ENCODE peak calls at places on chromosomes 16 and 17, in six cellular contexts. O is brain microvascular endothelial cell, B is keratinocyte, U is HCT116, M is hepatocyte, S is PC-9. W is an unnamed sample. For H3K36me3, the result is how much of the 10 kb centered on the place peaks cover.

GRCh38 chr17:56596741-56597494 is 3.4 kb downstream of the NOG start:
- DNase-seq in O (no peak), B (no peak), U (no peak), M (no peak), S (no peak), W (no peak)

GRCh38 chr17:82103588-82104451 is 5.8 kb upstream of the FASN start:
- DNase-seq in O (no peak), B (no peak), U (no peak), M (peak), S (peak), W (no peak)

GRCh38 chr17:74987909-74988711 is 678 bp downstream of the CDR2L start:
- DNase-seq in O (peak), B (no peak), U (no peak), M (peak), S (peak), W (no peak)

GRCh38 chr17:17156107-17156506 is 50.0 kb downstream of the PLD6 start:
- DNase-seq in O (peak), B (no peak), U (no peak), M (no peak), S (no peak), W (no peak)

GRCh38 chr16:49799172-49799571 is 56.7 kb downstream of the ZNF423 start:
- DNase-seq in O (no peak), B (no peak), U (no peak), M (no peak), S (no peak), W (no peak)

GRCh38 chr16:78092755-78093154 is 6.7 kb upstream of the WWOX start:
- DNase-seq in O (no peak), B (no peak), U (no peak), M (no peak), S (no peak), W (no peak)

GRCh38 chr16:57797526-57798266 is 4.6 kb downstream of the KIFC3 start:
- DNase-seq in O (no peak), B (no peak), U (no peak), M (peak), S (peak), W (no peak)

GRCh38 chr16:28182183-28182582 is 29.6 kb downstream of the XPO6 start:
- DNase-seq in O (peak), B (no peak), U (no peak), M (no peak), S (no peak), W (no peak)

GRCh38 chr16:68015681-68016080 is at the start of gene DPEP2NB:
- DNase-seq in O (no peak), B (no peak), U (no peak), M (no peak), S (no peak), W (no peak)

GRCh38 chr16:67244387-67245188 is 2.7 kb downstream of the FHOD1 start:
- DNase-seq in O (peak), B (no peak), U (peak), M (peak), S (peak), W (no peak)

GRCh38 chr17:6506679-6507231 is 49.6 kb downstream of the PITPNM3 start:
- DNase-seq in O (no peak), B (peak), U (peak), M (no peak), S (peak), W (no peak)

GRCh38 chr17:47618416-47618815 is 31.3 kb upstream of the KPNB1 start:
- DNase-seq in O (no peak), B (no peak), U (peak), M (peak), S (no peak), W (no peak)

GRCh38 chr16:85453-85782 is 7.4 kb downstream of the MPG start:
- DNase-seq in O (no peak), B (no peak), U (no peak), M (no peak), S (no peak), W (no peak)

GRCh38 chr16:71352466-71352865 is 6.1 kb upstream of the CALB2 start:
- DNase-seq in O (no peak), B (no peak), U (no peak), M (no peak), S (no peak), W (no peak)

GRCh38 chr17:44865921-44866320 is 18.2 kb downstream of the HIGD1B start:
- DNase-seq in O (no peak), B (no peak), U (no peak), M (no peak), S (no peak), W (no peak)

GRCh38 chr17:21470861-21471260 is 94.7 kb downstream of the KCNJ12 start:
- DNase-seq in O (no peak), B (no peak), U (no peak), M (no peak), S (no peak), W (no peak)

GRCh38 chr17:28395968-28396367 is 10.0 kb downstream of the SLC46A1 start:
- DNase-seq in O (no peak), B (no peak), U (no peak), M (no peak), S (no peak), W (no peak)

GRCh38 chr17:76153640-76154039 is 12.6 kb upstream of the FOXJ1 start:
- DNase-seq in O (peak), B (no peak), U (no peak), M (no peak), S (no peak), W (no peak)

GRCh38 chr16:57945740-57946138 is 25.2 kb downstream of the CNGB1 start:
- DNase-seq in O (no peak), B (no peak), U (no peak), M (no peak), S (no peak), W (no peak)

GRCh38 chr16:57303021-57303909 is 18.8 kb upstream of the PLLP start:
- DNase-seq in O (no peak), B (no peak), U (no peak), M (no peak), S (no peak), W (no peak)

GRCh38 chr16:88383401-88384221 is 852 bp downstream of the ZNF469 start:
- DNase-seq in O (peak), B (no peak), U (peak), M (peak), S (peak), W (no peak)

GRCh38 chr17:35520043-35520442 is 17.4 kb downstream of the SLFN12L start:
- DNase-seq in O (no peak), B (no peak), U (no peak), M (peak), S (no peak), W (no peak)

GRCh38 chr16:48452991-48453760 is 68.0 kb upstream of the SIAH1 start:
- DNase-seq in O (no peak), B (no peak), U (no peak), M (no peak), S (peak), W (no peak)

GRCh38 chr17:3557768-3558583 is at the start of gene TRPV3:
- DNase-seq in O (no peak), B (peak), U (peak), M (peak), S (peak), W (no peak)

GRCh38 chr16:11318817-11319216 is 26.4 kb upstream of the RMI2 start:
- DNase-seq in O (no peak), B (no peak), U (no peak), M (no peak), S (no peak), W (no peak)

GRCh38 chr17:11668633-11669032 is 70.4 kb downstream of the DNAH9 start:
- DNase-seq in O (no peak), B (no peak), U (no peak), M (no peak), S (no peak), W (no peak)

GRCh38 chr16:57992084-57992483 is 8.4 kb downstream of the ZNF319 start:
- DNase-seq in O (no peak), B (no peak), U (no peak), M (peak), S (no peak), W (no peak)

GRCh38 chr17:75135452-75135851 is 3.9 kb upstream of the NT5C start:
- DNase-seq in O (no peak), B (no peak), U (no peak), M (no peak), S (no peak), W (no peak)

GRCh38 chr17:27541326-27542023 is 85.2 kb downstream of the KSR1 start:
- DNase-seq in O (no peak), B (no peak), U (no peak), M (no peak), S (no peak), W (no peak)

GRCh38 chr17:61469949-61470348 is 17.7 kb downstream of the TBX4 start:
- DNase-seq in O (no peak), B (no peak), U (no peak), M (no peak), S (no peak), W (no peak)

GRCh38 chr17:81394377-81394747 is 895 bp upstream of the BAHCC1 start:
- DNase-seq in O (no peak), B (no peak), U (no peak), M (no peak), S (no peak), W (no peak)

GRCh38 chr17:42463976-42464400 is 5.3 kb downstream of the ATP6V0A1 start:
- DNase-seq in O (no peak), B (no peak), U (no peak), M (peak), S (no peak), W (no peak)

GRCh38 chr16:27952811-27953210 is 110.7 kb downstream of the GSG1L start:
- DNase-seq in O (no peak), B (no peak), U (no peak), M (no peak), S (no peak), W (no peak)

GRCh38 chr17:59607817-59608403 is 11.8 kb upstream of the CLTC start:
- DNase-seq in O (no peak), B (no peak), U (no peak), M (peak), S (no peak), W (no peak)

GRCh38 chr16:2250652-2251280 is 621 bp downstream of the ECI1 start:
- DNase-seq in O (peak), B (no peak), U (no peak), M (no peak), S (peak), W (no peak)

GRCh38 chr17:56881685-56882295 is 32.1 kb downstream of the TRIM25 start:
- DNase-seq in O (no peak), B (no peak), U (no peak), M (no peak), S (no peak), W (no peak)

GRCh38 chr17:75289832-75290337 is 652 bp upstream of the SLC25A19 start:
- DNase-seq in O (peak), B (no peak), U (no peak), M (peak), S (no peak), W (peak)

GRCh38 chr17:73156887-73157870 is 7.6 kb upstream of the SSTR2 start:
- DNase-seq in O (no peak), B (no peak), U (no peak), M (no peak), S (no peak), W (no peak)
- H3K36me3 ChIP-seq in O (under half), B (under half), U (under half), M (under half), S (under half), W (under half)

GRCh38 chr17:1360975-1361374 is 39.0 kb downstream of the YWHAE start:
- DNase-seq in O (no peak), B (no peak), U (no peak), M (no peak), S (no peak), W (no peak)
- H3K36me3 ChIP-seq in O (under half), B (under half), U (under half), M (under half), S (half or more), W (under half)

DNA sequence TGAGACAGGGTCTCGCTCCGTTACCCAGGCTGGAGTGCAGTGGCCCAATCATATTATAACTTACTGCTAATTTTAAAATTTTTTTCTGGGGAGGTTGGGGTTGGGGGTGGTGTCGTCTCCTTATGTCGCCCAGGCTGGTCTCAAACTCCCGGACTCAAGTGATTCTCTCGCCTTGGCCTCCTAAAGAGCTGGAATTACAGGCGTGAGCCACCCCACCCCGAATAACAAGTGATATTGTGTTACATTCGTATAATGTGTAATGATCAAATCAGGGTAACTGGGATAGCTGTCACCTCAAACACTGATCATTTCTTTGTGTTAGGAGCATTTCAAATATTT is 16.2 kb upstream of the KPNA2 start:
- DNase-seq in O (no peak), B (no peak), U (no peak), M (no peak), S (no peak), W (no peak)
- H3K36me3 ChIP-seq in O (under half), B (under half), U (under half), M (under half), S (under half), W (under half)

DNA sequence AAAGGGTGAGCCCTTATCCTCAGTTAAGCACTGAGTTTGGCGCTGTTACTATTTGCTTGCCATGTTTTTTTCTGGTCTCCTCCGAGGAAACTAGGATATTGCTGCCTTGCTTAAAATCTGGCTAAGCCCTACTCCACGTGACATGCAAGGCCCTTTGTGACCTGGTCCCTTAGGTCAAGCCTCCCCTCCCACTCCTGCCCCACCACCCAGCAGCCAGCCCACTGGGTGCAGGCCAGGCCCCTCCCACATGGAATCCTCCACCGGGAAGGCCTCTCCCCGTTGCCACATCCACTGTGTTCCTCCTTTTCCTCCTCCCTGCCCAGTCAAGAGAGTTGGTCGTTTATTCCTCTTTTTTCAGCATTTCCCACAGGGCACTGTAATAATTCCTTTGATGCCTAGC is 16.2 kb downstream of the PSMD3 start:
- DNase-seq in O (no peak), B (no peak), U (no peak), M (no peak), S (no peak), W (no peak)
- H3K36me3 ChIP-seq in O (half or more), B (half or more), U (under half), M (under half), S (under half), W (under half)

GRCh38 chr17:2438823-2439222 is 38.0 kb upstream of the MNT start:
- DNase-seq in O (peak), B (no peak), U (no peak), M (no peak), S (no peak), W (no peak)
- H3K36me3 ChIP-seq in O (under half), B (under half), U (under half), M (under half), S (under half), W (under half)

DNA sequence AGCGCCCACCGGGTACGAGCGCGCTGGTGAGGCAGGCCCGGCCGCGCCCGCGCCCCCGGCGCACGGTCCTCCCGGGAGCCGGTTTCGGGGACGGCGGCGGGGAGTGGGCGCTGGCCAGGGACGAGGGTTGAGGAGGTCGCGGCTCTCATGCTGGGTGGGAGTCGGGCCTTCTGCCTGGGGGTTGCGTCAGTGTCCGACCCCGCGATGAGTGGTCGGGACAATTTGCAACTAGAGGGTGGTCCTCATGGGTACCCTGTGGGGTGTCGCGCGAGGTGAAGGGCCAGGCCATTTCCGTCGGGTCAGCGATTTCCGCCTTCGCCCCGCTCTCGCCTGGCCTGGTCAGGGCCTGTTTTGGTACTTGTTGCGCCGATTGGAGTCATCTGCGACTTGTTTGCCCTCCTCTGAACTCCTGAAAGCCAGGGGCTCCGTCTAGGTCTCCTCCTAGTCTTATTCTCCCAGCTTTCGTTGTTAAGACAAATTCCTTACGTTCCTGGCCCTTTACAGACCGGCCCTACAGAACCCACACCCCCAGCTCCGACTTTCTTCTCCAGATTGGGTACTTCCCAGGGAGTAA is 14.9 kb downstream of the NAA60 start:
- DNase-seq in O (no peak), B (no peak), U (no peak), M (peak), S (peak), W (no peak)
- H3K36me3 ChIP-seq in O (under half), B (under half), U (under half), M (under half), S (under half), W (under half)

DNA sequence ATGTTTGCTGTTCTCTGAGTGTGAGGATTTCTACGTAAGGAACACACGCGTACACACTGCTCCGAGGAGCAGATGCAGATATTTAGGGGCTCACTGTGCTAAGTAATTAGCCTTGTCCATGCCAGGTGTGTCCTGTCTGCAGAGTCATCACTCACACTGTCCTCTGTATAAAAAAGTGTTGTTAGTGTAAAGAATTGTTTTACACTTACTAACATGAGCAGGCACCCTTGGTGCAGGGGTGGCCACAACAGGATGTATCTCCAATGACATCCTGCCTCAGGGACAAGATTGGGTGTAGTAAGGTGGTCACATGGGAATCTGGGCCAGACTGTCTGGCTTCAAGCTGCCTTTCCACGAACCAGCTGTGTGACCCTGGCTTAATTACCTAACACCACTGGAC is 63.9 kb downstream of the NDEL1 start:
- DNase-seq in O (no peak), B (no peak), U (no peak), M (no peak), S (no peak), W (no peak)
- H3K36me3 ChIP-seq in O (half or more), B (under half), U (under half), M (under half), S (under half), W (under half)